ENCODE peak calls at places on chromosomes 6 and 20, in four cellular contexts. Y is A549, J is K562, Z is HepG2. Q is an unnamed sample.

GRCh38 chr6:41757931-41758640 is 10.9 kb upstream of the PGC start:
- DNase-seq in Z (no peak), Y (no peak), J (no peak), Q (no peak)

GRCh38 chr6:3789018-3789895 is 37.7 kb upstream of the PXDC1 start:
- DNase-seq in J (no peak), Y (peak), Z (peak), Q (no peak)

GRCh38 chr6:156803353-156803752 is 26.2 kb downstream of the ARID1B start:
- DNase-seq in J (no peak), Y (no peak), Z (no peak), Q (no peak)

GRCh38 chr20:59010321-59010994 is 3.4 kb upstream of the CTSZ start:
- DNase-seq in Y (no peak), Z (no peak), J (no peak), Q (no peak)

GRCh38 chr6:40894962-40895799 is 143.8 kb downstream of the UNC5CL start:
- DNase-seq in J (peak), Z (peak), Y (peak), Q (no peak)

GRCh38 chr6:145895802-145896201 is 68.4 kb downstream of the SHPRH start:
- DNase-seq in Z (no peak), Y (no peak), J (no peak), Q (no peak)

GRCh38 chr6:155583997-155584396 is 128.4 kb upstream of the NOX3 start:
- DNase-seq in J (no peak), Z (no peak), Y (no peak), Q (no peak)

GRCh38 chr20:40459299-40459698 is 229.7 kb downstream of the MAFB start:
- DNase-seq in Y (no peak), J (no peak), Z (no peak), Q (no peak)

GRCh38 chr6:122151066-122151465 is 248.4 kb upstream of the HSF2 start:
- DNase-seq in Y (no peak), Z (no peak), J (no peak), Q (no peak)

GRCh38 chr6:154582696-154583095 is 72.2 kb upstream of the CNKSR3 start:
- DNase-seq in Z (no peak), J (no peak), Y (no peak), Q (no peak)

GRCh38 chr6:110055387-110055735 is 77.2 kb downstream of the GPR6 start:
- DNase-seq in Z (no peak), Y (no peak), J (no peak), Q (no peak)

GRCh38 chr6:170082067-170082466 is 208.8 kb downstream of the DLL1 start:
- DNase-seq in Z (no peak), J (no peak), Y (no peak), Q (no peak)

GRCh38 chr20:32152421-32153155 is 43.1 kb downstream of the TM9SF4 start:
- DNase-seq in J (no peak), Y (no peak), Z (peak), Q (no peak)

GRCh38 chr6:143823463-143824006 is 19.6 kb upstream of the LTV1 start:
- DNase-seq in Y (no peak), Z (no peak), J (no peak), Q (no peak)

GRCh38 chr6:43547202-43547601 is 28.6 kb downstream of the XPO5 start:
- DNase-seq in Z (no peak), Y (no peak), J (no peak), Q (no peak)

GRCh38 chr20:25424536-25424935 is 17.1 kb downstream of the GINS1 start:
- DNase-seq in Z (no peak), Y (no peak), J (no peak), Q (no peak)

GRCh38 chr20:23988561-23988960 is at the start of gene GGTLC1:
- DNase-seq in J (no peak), Y (no peak), Z (no peak), Q (no peak)

GRCh38 chr6:165611294-165611693 is 51.7 kb downstream of the PDE10A start:
- DNase-seq in J (no peak), Z (no peak), Y (no peak), Q (no peak)

GRCh38 chr6:45681860-45682488 is 304.2 kb upstream of the SUPT3H start:
- DNase-seq in Y (peak), J (no peak), Z (no peak), Q (peak)

GRCh38 chr20:53202781-53203180 is 230.6 kb downstream of the TSHZ2 start:
- DNase-seq in Y (peak), J (no peak), Z (no peak), Q (no peak)

GRCh38 chr6:169640347-169640972 is 61.4 kb downstream of the WDR27 start:
- DNase-seq in Y (no peak), Z (no peak), J (no peak), Q (no peak)

GRCh38 chr20:53692465-53693067 is 98.9 kb upstream of the ZNF217 start:
- DNase-seq in Y (no peak), J (no peak), Z (no peak), Q (no peak)

GRCh38 chr6:13766201-13766634 is 48.1 kb downstream of the MCUR1 start:
- DNase-seq in J (no peak), Y (no peak), Z (no peak), Q (no peak)

GRCh38 chr20:20691477-20691863 is 21.0 kb downstream of the RALGAPA2 start:
- DNase-seq in J (no peak), Y (no peak), Z (no peak), Q (no peak)

GRCh38 chr6:81465859-81466258 is 286.6 kb downstream of the TENT5A start:
- DNase-seq in J (no peak), Z (peak), Y (peak), Q (no peak)

GRCh38 chr6:4698901-4699659 is 77.1 kb upstream of the CDYL start:
- DNase-seq in Z (no peak), Y (no peak), J (no peak), Q (no peak)

GRCh38 chr20:6940052-6940451 is 172.6 kb downstream of the BMP2 start:
- DNase-seq in Z (peak), J (no peak), Y (peak), Q (no peak)

DNA sequence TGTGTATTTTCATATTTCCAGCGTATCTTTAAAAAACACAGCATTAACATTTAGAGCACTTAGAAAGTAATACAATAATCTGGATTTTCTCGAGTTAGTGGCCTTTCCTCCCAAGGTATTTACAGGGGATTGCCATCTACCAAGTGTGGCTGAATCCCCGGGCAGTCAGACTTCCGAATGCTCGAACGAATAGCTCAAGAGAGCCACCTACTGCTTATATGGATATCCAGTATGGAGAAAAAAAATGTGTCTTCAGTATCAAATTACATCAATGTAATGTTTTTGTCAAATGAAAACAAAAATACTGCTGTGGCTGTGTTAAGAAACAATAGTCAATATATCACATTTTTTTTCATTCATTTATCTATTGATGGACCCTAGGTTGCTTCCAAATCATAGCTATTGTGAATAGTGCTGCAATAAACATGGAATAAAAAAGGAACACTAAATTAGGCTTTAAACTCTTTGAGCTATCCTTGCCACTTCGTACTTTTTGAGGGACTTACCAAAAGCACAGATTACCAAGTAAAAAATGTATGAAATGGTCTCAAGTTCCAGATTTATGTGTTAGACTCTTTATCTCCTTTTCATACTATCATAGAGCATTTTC is 654.5 kb upstream of the PTCHD4 start:
- DNase-seq in J (no peak), Y (peak), Z (peak), Q (no peak)
- TF ChIP-seq ESRRA in J (no peak), Y (no peak), Z (no peak), Q (no peak)

GRCh38 chr6:52300489-52300931 is 16.0 kb upstream of the MCM3 start:
- DNase-seq in Z (no peak), Y (no peak), J (no peak), Q (no peak)
- H3K4me2 ChIP-seq in Z (peak), Y (no peak), J (no peak), Q (no peak)

GRCh38 chr20:1375515-1375914 is 17.3 kb downstream of the FKBP1A start:
- DNase-seq in Z (no peak), J (no peak), Y (no peak), Q (no peak)
- TF ChIP-seq ESRRA in Z (no peak), J (no peak), Y (no peak), Q (no peak)

GRCh38 chr6:116012966-116013365 is 47.7 kb downstream of the FRK start:
- DNase-seq in Y (no peak), Z (no peak), J (no peak), Q (no peak)
- H3K4me2 ChIP-seq in Y (peak), Z (no peak), J (no peak), Q (no peak)

GRCh38 chr6:2125158-2125557 is 120.2 kb downstream of the GMDS start:
- DNase-seq in J (no peak), Y (no peak), Z (no peak), Q (no peak)

GRCh38 chr6:2126351-2126750 is 119.1 kb downstream of the GMDS start:
- DNase-seq in Y (no peak), J (no peak), Z (no peak), Q (no peak)

GRCh38 chr6:2124260-2124709 is 121.1 kb downstream of the GMDS start:
- DNase-seq in Z (no peak), Y (no peak), J (peak), Q (no peak)

GRCh38 chr6:2129076-2129695 is 116.2 kb downstream of the GMDS start:
- DNase-seq in Z (no peak), J (no peak), Y (no peak), Q (peak)

DNA sequence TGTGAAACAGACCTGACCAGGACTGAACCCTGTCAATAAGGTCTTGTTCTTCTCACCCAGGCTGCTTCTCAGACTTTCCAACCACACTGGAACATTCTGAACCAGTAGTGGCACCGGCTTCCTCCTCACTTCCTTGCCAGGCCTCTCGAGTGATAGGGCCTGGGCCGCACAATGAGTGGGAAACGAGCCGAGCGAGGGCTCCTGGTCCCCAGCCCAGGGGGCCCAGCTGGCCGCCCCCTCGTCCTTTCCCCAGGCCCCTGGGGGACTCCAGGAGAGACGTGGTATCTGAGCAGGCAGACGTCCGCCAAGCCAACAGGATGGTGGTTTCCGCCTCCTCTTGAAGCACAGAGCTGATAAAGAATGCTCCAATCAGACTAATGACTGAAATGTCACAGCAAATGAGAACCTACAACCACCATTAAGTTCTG is 117.9 kb downstream of the GMDS start:
- DNase-seq in Z (no peak), Y (no peak), J (peak), Q (peak)
- TF ChIP-seq ESRRA in Z (no peak), Y (no peak), J (no peak), Q (no peak)

GRCh38 chr6:125587624-125588023 is 161.8 kb upstream of the HEY2 start:
- DNase-seq in J (peak), Z (no peak), Y (no peak), Q (no peak)

GRCh38 chr6:125586074-125586473 is 163.4 kb upstream of the HEY2 start:
- DNase-seq in J (no peak), Y (peak), Z (no peak), Q (no peak)

GRCh38 chr6:125586605-125587004 is 162.8 kb upstream of the HEY2 start:
- DNase-seq in Y (no peak), Z (no peak), J (no peak), Q (no peak)

GRCh38 chr6:125585470-125585869 is 164.0 kb upstream of the HEY2 start:
- DNase-seq in J (no peak), Y (no peak), Z (no peak), Q (no peak)

DNA sequence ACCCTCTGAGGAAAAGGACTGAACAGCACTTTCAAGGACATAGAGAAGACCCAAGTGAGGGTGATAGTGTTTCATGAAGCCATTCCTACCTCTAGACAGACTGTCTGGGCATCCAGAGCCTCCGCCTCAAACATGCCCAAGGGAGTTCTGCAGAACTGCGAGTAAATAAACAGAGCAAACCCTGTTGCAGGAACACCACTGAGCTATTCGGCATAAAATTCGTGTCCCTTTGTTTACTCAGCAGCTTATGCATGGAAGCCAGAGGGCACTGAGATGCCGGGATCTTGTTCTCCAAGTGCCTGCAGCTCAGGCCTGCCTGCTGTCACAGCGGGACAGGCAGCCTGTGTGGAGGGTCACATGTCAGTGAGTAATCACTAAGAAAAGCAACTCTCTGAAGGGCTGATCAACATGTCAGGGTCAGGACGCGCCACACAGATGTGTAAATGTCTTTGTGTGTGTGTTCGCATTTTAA is 164.9 kb upstream of the HEY2 start:
- DNase-seq in J (no peak), Z (no peak), Y (peak), Q (no peak)
- H3K4me2 ChIP-seq in J (no peak), Z (no peak), Y (peak), Q (no peak)

Q was measured in GM12878.